ENCODE peak calls at places on chromosome 15, in six cellular contexts. A, Z, C, H, M and Y are unnamed samples.
A peak's percentile ranks its signal among the peaks of the same experiment; 100 is the strongest.

GRCh38 chr15:41774873-41775417 is 661 bp downstream of the MAPKBP1 start:
- DNase-seq in C (no peak), H (no peak), Z (no peak), A (no peak), M (no peak), Y (no peak)

GRCh38 chr15:60392986-60393811 is 4.6 kb downstream of the ANXA2 start:
- DNase-seq in H (peak; percentile 99), C (peak; percentile 59), M (no peak), A (no peak), Z (peak; percentile 89), Y (peak; percentile 72)

GRCh38 chr15:81945014-81945615 is 100.7 kb downstream of the MEX3B start:
- DNase-seq in H (no peak), C (peak; percentile 93), M (no peak), Z (no peak), A (no peak), Y (no peak)

GRCh38 chr15:82532383-82532990 is 7.8 kb downstream of the RPS17 start:
- DNase-seq in A (no peak), H (no peak), Z (no peak), M (no peak), C (no peak), Y (no peak)

GRCh38 chr15:82663186-82663600 is 16.0 kb upstream of the CPEB1 start:
- DNase-seq in C (peak; percentile 88), M (no peak), H (peak; percentile 36), A (no peak), Z (peak; percentile 40), Y (peak; percentile 25)

GRCh38 chr15:80780416-80781221 is 1.4 kb downstream of the CEMIP start:
- DNase-seq in A (peak; percentile 64), C (peak; percentile 24), H (peak; percentile 47), Z (peak; percentile 57), M (no peak), Y (peak; percentile 53)

GRCh38 chr15:55737373-55737772 is 5.6 kb downstream of the PRTG start:
- DNase-seq in A (peak; percentile 20), Z (no peak), H (no peak), M (no peak), C (peak; percentile 12), Y (no peak)

GRCh38 chr15:71612869-71613268 is 197.5 kb upstream of the NR2E3 start:
- DNase-seq in H (no peak), C (no peak), A (no peak), M (no peak), Z (no peak), Y (no peak)

GRCh38 chr15:48868549-48868948 is 9.4 kb upstream of the EID1 start:
- DNase-seq in A (no peak), Z (no peak), C (no peak), H (no peak), M (no peak), Y (no peak)

GRCh38 chr15:99062226-99062625 is 42.7 kb upstream of the SYNM start:
- DNase-seq in A (no peak), Z (no peak), C (no peak), M (no peak), H (no peak), Y (no peak)

GRCh38 chr15:62845239-62846126 is 197.1 kb upstream of the TPM1 start:
- DNase-seq in C (no peak), A (no peak), H (peak; percentile 41), Z (peak; percentile 51), M (peak; percentile 90), Y (no peak)

GRCh38 chr15:55587321-55588069 is 650 bp downstream of the PYGO1 start:
- DNase-seq in H (peak; percentile 31), C (peak; percentile 23), A (peak; percentile 83), M (no peak), Z (peak; percentile 75), Y (peak; percentile 7)

GRCh38 chr15:89993344-89993743 is 7.8 kb upstream of the ZNF710 start:
- DNase-seq in C (no peak), A (no peak), M (no peak), H (no peak), Z (no peak), Y (no peak)

GRCh38 chr15:65060641-65061397 is 7.0 kb downstream of the RASL12 start:
- DNase-seq in C (no peak), A (no peak), H (no peak), Z (no peak), M (no peak), Y (no peak)

GRCh38 chr15:29090617-29091466 is 178.8 kb downstream of the NSMCE3 start:
- DNase-seq in M (no peak), Z (peak; percentile 52), H (peak; percentile 12), C (peak; percentile 56), A (peak; percentile 79), Y (no peak)

GRCh38 chr15:38471974-38472373 is 18.0 kb downstream of the FAM98B start:
- DNase-seq in C (no peak), M (no peak), H (no peak), A (no peak), Z (no peak), Y (no peak)

GRCh38 chr15:37490707-37491106 is 390.4 kb upstream of the MEIS2 start:
- DNase-seq in H (no peak), Z (no peak), C (no peak), M (no peak), A (no peak), Y (no peak)

GRCh38 chr15:83659011-83659811 is 5.3 kb downstream of the ADAMTSL3 start:
- DNase-seq in M (peak; percentile 92), A (no peak), C (no peak), Z (no peak), H (peak; percentile 10), Y (no peak)

GRCh38 chr15:39887832-39888231 is 32.2 kb downstream of the GPR176 start:
- DNase-seq in Z (peak; percentile 5), C (peak; percentile 12), M (no peak), A (no peak), H (peak; percentile 78), Y (peak; percentile 46)

GRCh38 chr15:39886418-39886817 is 33.6 kb downstream of the GPR176 start:
- DNase-seq in Z (no peak), A (no peak), M (no peak), C (no peak), H (no peak), Y (no peak)

GRCh38 chr15:39888809-39889208 is 31.3 kb downstream of the GPR176 start:
- DNase-seq in H (peak; percentile 15), A (no peak), Z (no peak), C (no peak), M (no peak), Y (no peak)

GRCh38 chr15:39888243-39888642 is 31.8 kb downstream of the GPR176 start:
- DNase-seq in C (no peak), M (no peak), H (no peak), A (no peak), Z (no peak), Y (no peak)

GRCh38 chr15:39887211-39887610 is 32.9 kb downstream of the GPR176 start:
- DNase-seq in Z (no peak), H (no peak), A (no peak), M (no peak), C (no peak), Y (no peak)
- TF ChIP-seq EP300 in Z (no peak), H (no peak), A (no peak), M (no peak), C (no peak), Y (no peak)

GRCh38 chr15:44726136-44726535 is 10.2 kb upstream of the TRIM69 start:
- DNase-seq in Z (no peak), A (no peak), M (no peak), C (no peak), H (no peak), Y (no peak)

GRCh38 chr15:44729394-44729913 is 6.9 kb upstream of the TRIM69 start:
- DNase-seq in H (no peak), M (no peak), Z (no peak), C (no peak), A (no peak), Y (peak; percentile 63)

GRCh38 chr15:44726568-44727461 is 9.5 kb upstream of the TRIM69 start:
- DNase-seq in Z (peak; percentile 35), H (peak; percentile 76), A (no peak), C (peak; percentile 87), M (no peak), Y (peak; percentile 78)

GRCh38 chr15:44727462-44728231 is 8.7 kb upstream of the TRIM69 start:
- DNase-seq in M (no peak), H (no peak), Z (no peak), A (no peak), C (no peak), Y (no peak)

GRCh38 chr15:44728576-44729393 is 7.5 kb upstream of the TRIM69 start:
- DNase-seq in M (peak; percentile 99), C (peak; percentile 95), A (peak; percentile 87), H (peak; percentile 96), Z (peak; percentile 73), Y (peak; percentile 97)
- TF ChIP-seq EP300 in M (peak; percentile 88), C (peak; percentile 79), A (peak; percentile 54), H (no peak), Z (no peak), Y (peak; percentile 84)

DNA sequence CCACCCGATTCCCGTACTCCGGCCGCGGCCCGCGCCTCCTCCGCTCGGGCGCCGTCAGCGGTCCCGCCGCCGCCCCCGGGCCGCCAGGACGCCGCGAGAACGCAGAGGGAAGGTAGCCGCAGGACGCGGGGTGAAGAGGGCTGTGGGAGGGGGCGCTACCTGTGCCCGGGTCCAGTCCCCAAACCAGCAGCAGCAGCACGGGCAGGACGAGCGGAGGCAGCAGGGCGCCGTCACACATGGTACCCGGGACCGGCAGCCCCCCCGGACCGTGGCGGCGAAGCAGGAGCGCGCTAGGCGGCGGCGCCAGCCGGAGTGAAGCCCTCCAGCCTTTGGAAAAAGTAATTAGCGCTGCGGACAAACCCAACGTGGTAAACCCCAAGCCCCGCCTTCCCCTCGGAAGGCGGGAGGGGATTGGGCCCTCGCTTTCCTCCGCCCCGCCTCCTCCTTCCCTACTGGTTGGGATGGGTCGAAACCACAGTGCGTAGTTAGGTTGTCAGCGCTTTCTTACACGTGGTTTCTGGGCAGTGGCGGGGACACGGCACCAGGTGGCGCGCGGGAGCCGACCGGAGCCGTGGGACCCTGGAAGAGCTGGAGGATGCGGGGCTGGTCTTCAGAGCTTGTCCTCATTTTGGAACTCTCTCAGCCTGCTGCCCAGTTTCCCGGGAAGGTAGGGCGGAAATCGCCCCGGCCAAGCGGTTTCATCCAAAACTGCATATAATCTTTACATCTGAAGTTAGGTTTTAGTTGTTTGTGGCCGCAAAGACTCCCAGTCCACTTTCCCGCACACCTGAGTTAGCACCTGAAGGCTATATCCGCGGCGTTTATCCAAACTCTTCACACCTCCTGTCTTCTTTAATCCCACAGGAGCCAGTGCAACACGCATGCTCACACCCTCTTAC is at the start of gene ADAMTS17:
- DNase-seq in Z (peak; percentile 94), H (peak; percentile 77), C (peak; percentile 25), A (peak; percentile 96), M (peak; percentile 99), Y (peak; percentile 97)
- TF ChIP-seq EP300 in Z (no peak), H (no peak), C (no peak), A (no peak), M (no peak), Y (no peak)

GRCh38 chr15:52780172-52780980 is 9.8 kb downstream of the ONECUT1 start:
- DNase-seq in A (peak; percentile 59), C (peak; percentile 65), M (no peak), H (peak; percentile 51), Z (peak; percentile 64), Y (peak; percentile 68)
- TF ChIP-seq EP300 in A (no peak), C (no peak), M (no peak), H (no peak), Z (no peak), Y (no peak)

GRCh38 chr15:74906450-74907276 is at the start of gene FAM219B:
- DNase-seq in H (peak; percentile 78), C (peak; percentile 94), A (peak; percentile 98), M (peak; percentile 97), Z (peak; percentile 98), Y (peak; percentile 95)
- TF ChIP-seq EP300 in H (no peak), C (no peak), A (no peak), M (no peak), Z (no peak), Y (no peak)